ENCODE peak calls at places on chromosomes 12 and 14, in four cellular contexts. N, U, R and D are unnamed samples.
A peak's percentile ranks its signal among the peaks of the same experiment; 100 is the strongest.

GRCh38 chr14:36556811-36557433 is 25.5 kb downstream of the NKX2-8 start:
- DNase-seq in N (peak; percentile 46), U (peak; percentile 39), R (no peak), D (peak; percentile 36)

GRCh38 chr12:132617822-132618682 is 524 bp upstream of the P2RX2 start:
- DNase-seq in N (no peak), U (peak; percentile 67), R (no peak), D (no peak)

GRCh38 chr14:100721568-100721967 is 5.1 kb upstream of the DLK1 start:
- DNase-seq in N (no peak), U (no peak), R (no peak), D (no peak)

GRCh38 chr14:53509227-53509822 is 356.2 kb upstream of the DDHD1 start:
- DNase-seq in N (no peak), U (no peak), R (no peak), D (no peak)

GRCh38 chr12:92244036-92244435 is 98.4 kb upstream of the BTG1 start:
- DNase-seq in N (no peak), U (no peak), R (no peak), D (no peak)

GRCh38 chr12:109098142-109098652 is 800 bp downstream of the UNG start:
- DNase-seq in N (no peak), U (no peak), R (no peak), D (no peak)

GRCh38 chr12:109818900-109819500 is 14.2 kb downstream of the TRPV4 start:
- DNase-seq in N (no peak), U (no peak), R (no peak), D (no peak)

GRCh38 chr12:104958009-104958945 is at the start of gene SLC41A2:
- DNase-seq in N (peak; percentile 73), U (peak; percentile 98), R (peak; percentile 81), D (peak; percentile 90)

GRCh38 chr12:52645120-52645761 is 6.8 kb downstream of the KRT2 start:
- DNase-seq in N (no peak), U (no peak), R (no peak), D (peak; percentile 41)

GRCh38 chr14:48398675-48399282 is 723.4 kb upstream of the MDGA2 start:
- DNase-seq in N (no peak), U (peak; percentile 16), R (no peak), D (peak; percentile 5)

GRCh38 chr12:6383572-6384498 is at the start of gene LTBR:
- DNase-seq in N (peak; percentile 78), U (no peak), R (no peak), D (peak; percentile 82)

GRCh38 chr12:47249719-47250506 is 170.2 kb upstream of the AMIGO2 start:
- DNase-seq in N (no peak), U (no peak), R (no peak), D (peak; percentile 50)

DNA sequence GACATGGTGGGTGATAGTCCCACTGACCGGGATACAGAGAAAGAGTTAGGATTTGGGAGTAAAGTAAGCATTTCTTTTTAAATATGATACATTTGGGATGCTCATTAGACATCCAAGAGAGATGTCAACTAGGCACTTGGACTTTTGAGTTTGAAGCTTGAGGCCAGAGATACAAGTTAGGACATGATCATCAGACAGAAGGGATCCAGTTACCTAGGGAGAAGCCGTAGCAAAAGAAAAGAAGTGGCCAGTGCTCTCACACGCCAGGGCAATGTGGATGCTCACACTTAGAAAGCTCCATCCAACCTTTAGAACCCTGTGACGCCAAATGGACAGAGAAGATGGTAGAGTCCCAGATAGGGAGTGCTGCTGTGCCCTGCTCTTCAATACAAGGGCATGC is 14.0 kb upstream of the STON2 start:
- DNase-seq in N (no peak), U (no peak), R (no peak), D (no peak)
- TF ChIP-seq USF1 in N (no peak), U (no peak), R (no peak), D (no peak)

GRCh38 chr14:106459971-106460730 is 933.8 kb downstream of the TMEM121 start:
- DNase-seq in N (peak; percentile 10), U (no peak), R (no peak), D (peak; percentile 12)
- TF ChIP-seq USF1 in N (no peak), U (no peak), R (no peak), D (no peak)

GRCh38 chr14:61588419-61588901 is 106.9 kb upstream of the HIF1A start:
- DNase-seq in N (no peak), U (no peak), R (no peak), D (no peak)

GRCh38 chr14:61584258-61584657 is 111.1 kb upstream of the HIF1A start:
- DNase-seq in N (no peak), U (no peak), R (no peak), D (no peak)

GRCh38 chr14:61585598-61586538 is 109.4 kb upstream of the HIF1A start:
- DNase-seq in N (no peak), U (no peak), R (no peak), D (no peak)

GRCh38 chr14:61587397-61587713 is 108.0 kb upstream of the HIF1A start:
- DNase-seq in N (no peak), U (no peak), R (no peak), D (no peak)

DNA sequence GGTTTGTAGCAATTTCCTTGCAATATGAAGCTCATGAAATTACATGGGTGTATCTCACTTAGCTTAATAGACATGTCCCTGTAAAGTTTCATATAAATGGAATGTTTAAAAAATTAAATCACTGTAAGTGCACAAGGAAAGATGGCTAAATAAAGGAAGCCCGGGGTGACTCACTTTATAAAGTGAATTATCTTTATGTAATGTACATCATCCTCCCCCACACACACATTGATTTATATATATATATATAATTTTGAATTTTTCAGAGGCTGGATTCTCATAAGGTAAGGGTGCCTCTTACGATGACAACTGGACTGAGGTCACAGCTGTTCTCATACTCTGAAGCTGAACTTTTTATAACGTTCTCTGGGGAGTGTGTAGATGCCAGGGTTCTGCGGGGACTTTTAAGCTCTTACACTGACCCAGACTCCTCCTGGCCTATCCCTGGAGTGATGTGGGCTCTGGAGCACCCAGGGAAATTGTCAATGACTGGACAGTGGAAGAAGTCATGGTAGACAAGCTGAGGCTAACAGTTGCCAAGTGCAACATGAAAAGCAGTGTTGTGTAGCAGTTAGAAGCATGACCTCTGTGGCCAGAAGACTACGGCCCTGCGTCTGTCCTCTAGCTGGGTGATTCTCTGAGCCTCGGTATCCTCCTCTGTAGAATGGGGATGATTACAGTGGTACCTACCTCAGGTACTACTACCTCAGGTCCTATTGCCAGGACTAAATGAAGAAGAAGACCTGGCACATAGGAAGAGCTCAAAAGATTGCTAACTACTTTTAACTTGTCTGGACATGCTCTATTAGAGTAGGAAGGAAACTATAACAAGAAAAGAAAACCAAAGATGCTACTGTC is 108.5 kb upstream of the HIF1A start:
- DNase-seq in N (no peak), U (no peak), R (no peak), D (no peak)
- TF ChIP-seq USF1 in N (no peak), U (no peak), R (no peak), D (no peak)

GRCh38 chr12:121889267-121889624 is 656 bp downstream of the PSMD9 start:
- DNase-seq in N (no peak), U (no peak), R (no peak), D (no peak)

GRCh38 chr12:121893901-121894540 is 5.4 kb downstream of the PSMD9 start:
- DNase-seq in N (no peak), U (no peak), R (no peak), D (no peak)

GRCh38 chr12:121892673-121893561 is 4.3 kb downstream of the PSMD9 start:
- DNase-seq in N (no peak), U (no peak), R (no peak), D (peak; percentile 87)

GRCh38 chr12:121898287-121898686 is 9.7 kb downstream of the PSMD9 start:
- DNase-seq in N (no peak), U (no peak), R (no peak), D (no peak)

DNA sequence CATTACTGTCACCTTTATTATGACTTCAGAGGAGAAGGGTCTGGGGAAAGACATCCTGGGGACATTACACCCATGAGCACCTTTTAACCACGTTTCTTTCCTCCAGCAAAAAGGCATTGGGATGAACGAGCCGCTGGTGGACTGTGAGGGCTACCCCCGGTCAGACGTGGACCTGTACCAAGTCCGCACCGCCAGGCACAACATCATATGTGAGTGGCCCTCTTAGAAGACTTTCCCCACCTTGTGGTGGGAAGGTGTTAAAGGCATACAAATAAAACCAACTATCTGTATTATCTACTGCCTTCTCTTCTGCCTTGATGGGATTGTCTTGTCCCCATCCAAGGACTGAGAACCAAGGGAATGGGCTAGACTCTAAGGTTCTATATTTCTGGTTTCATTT is 6.0 kb downstream of the PSMD9 start:
- DNase-seq in N (peak; percentile 30), U (peak; percentile 49), R (no peak), D (no peak)
- TF ChIP-seq USF1 in N (no peak), U (no peak), R (no peak), D (no peak)

DNA sequence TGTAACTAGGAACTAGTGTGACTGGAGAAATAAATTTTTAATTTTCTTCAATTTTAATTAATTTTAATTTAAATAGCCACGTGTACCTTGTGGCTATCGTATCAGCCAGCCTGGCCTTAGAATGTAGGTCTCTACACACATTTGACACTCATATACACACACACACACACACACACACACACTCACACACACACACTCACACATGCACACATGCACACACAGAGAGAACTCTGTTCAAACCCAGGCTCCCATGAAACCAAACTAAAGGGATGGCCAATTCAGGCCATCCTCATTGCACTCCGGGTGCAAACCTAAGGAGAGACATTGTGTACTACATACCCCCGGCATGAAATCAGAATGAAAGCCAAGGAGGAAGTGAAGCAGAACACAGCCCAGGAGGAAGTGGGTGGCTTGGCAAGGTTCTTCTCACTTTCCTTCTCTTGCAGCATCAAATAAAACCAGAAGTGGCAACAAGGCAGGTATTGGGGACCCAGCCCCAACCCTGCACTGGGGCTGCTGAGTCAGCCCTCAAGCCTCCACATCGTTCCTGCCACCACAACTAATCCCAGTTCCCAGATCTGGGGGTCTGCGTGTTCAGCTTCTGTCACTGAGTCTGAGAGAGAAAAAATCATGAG is 26.2 kb upstream of the CHPT1 start:
- DNase-seq in N (no peak), U (no peak), R (peak; percentile 36), D (no peak)
- TF ChIP-seq USF1 in N (no peak), U (no peak), R (no peak), D (no peak)